ENCODE peak calls at places on chromosomes 4 and X, in eight cellular contexts. T is astrocyte of the spinal cord; P is stimulated activated CD4-positive, alpha-beta T cell treated with anti-CD3 and anti-CD28 coated beads, Interleukin-15, amount 100 ng/mL, for 1 hour; K is activated T-helper 9 cell treated with anti-CD3 and anti-CD28 coated beads, Interleukin-2, amount 50 U/mL, for 16 hours; Q is head of caudate nucleus; Y is activated CD4-positive, CD25-positive, alpha-beta regulatory T cell; R is H54; W is caudate nucleus. U is an unnamed sample.

GRCh38 chrX:8738588-8739189 is 6.8 kb upstream of the ANOS1 start:
- DNase-seq in Y (peak), R (no peak), K (no peak), Q (peak), P (no peak), W (no peak), T (peak), U (no peak)

GRCh38 chr4:10343656-10344055 is 113.6 kb downstream of the ZNF518B start:
- DNase-seq in T (no peak), Q (no peak), W (no peak), Y (no peak), P (no peak), R (no peak), K (no peak), U (no peak)

GRCh38 chr4:47786958-47787370 is 50.9 kb downstream of the CORIN start:
- DNase-seq in P (no peak), W (no peak), T (no peak), Q (no peak), R (no peak), K (no peak), Y (no peak), U (no peak)

GRCh38 chr4:101334963-101335572 is 12.3 kb downstream of the PPP3CA start:
- DNase-seq in R (no peak), T (no peak), K (no peak), W (no peak), P (no peak), Q (no peak), Y (no peak), U (no peak)

GRCh38 chr4:38684951-38685350 is 21.0 kb downstream of the KLF3 start:
- DNase-seq in P (no peak), Q (no peak), T (no peak), W (no peak), K (no peak), Y (no peak), R (no peak), U (no peak)

GRCh38 chrX:79462458-79462857 is 95.3 kb upstream of the ITM2A start:
- DNase-seq in Y (no peak), P (no peak), T (no peak), Q (no peak), R (no peak), K (no peak), W (no peak), U (no peak)

GRCh38 chrX:19172741-19173140 is 50.5 kb upstream of the ADGRG2 start:
- DNase-seq in Q (no peak), Y (no peak), T (no peak), K (no peak), W (no peak), R (no peak), P (no peak), U (no peak)

GRCh38 chrX:48938721-48939416 is 18.5 kb downstream of the OTUD5 start:
- DNase-seq in Y (peak), R (no peak), K (peak), W (no peak), Q (no peak), T (no peak), P (peak), U (no peak)

GRCh38 chr4:54961357-54961975 is 163.9 kb downstream of the KDR start:
- DNase-seq in T (peak), Y (no peak), W (no peak), R (no peak), P (no peak), Q (no peak), K (no peak), U (peak)